ENCODE peak calls at places on chromosomes 6 and 20, in six cellular contexts. One of them, this sample, is unnamed.

GRCh38 chr20:57282691-57283361 is 16.4 kb upstream of the BMP7 start:
- DNase-seq in fibroblast of lung: no peak
- DNase-seq in testis: no peak
- DNase-seq in CD8-positive, alpha-beta memory T cell: no peak
- DNase-seq in lung: no peak
- DNase-seq in IMR-90: no peak
- DNase-seq in this sample: no peak

GRCh38 chr6:166810864-166811263 is 145.5 kb downstream of the RNASET2 start:
- DNase-seq in IMR-90: no peak
- DNase-seq in CD8-positive, alpha-beta memory T cell: no peak
- DNase-seq in lung: no peak
- DNase-seq in testis: no peak
- DNase-seq in fibroblast of lung: no peak
- DNase-seq in this sample: no peak

GRCh38 chr6:33108307-33108706 is 32.5 kb downstream of the HLA-DPB1 start:
- DNase-seq in IMR-90: no peak
- DNase-seq in lung: peak; percentile 25
- DNase-seq in fibroblast of lung: no peak
- DNase-seq in testis: no peak
- DNase-seq in CD8-positive, alpha-beta memory T cell: no peak
- DNase-seq in this sample: no peak

GRCh38 chr20:4883546-4883945 is 117.8 kb downstream of the SLC23A2 start:
- DNase-seq in CD8-positive, alpha-beta memory T cell: no peak
- DNase-seq in testis: no peak
- DNase-seq in fibroblast of lung: no peak
- DNase-seq in lung: no peak
- DNase-seq in IMR-90: no peak
- DNase-seq in this sample: no peak

GRCh38 chr20:13984211-13984610 is 6.2 kb downstream of the SEL1L2 start:
- DNase-seq in IMR-90: no peak
- DNase-seq in lung: no peak
- DNase-seq in fibroblast of lung: no peak
- DNase-seq in CD8-positive, alpha-beta memory T cell: no peak
- DNase-seq in testis: no peak
- DNase-seq in this sample: no peak

GRCh38 chr6:127854009-127854408 is 46.8 kb downstream of the THEMIS start:
- DNase-seq in lung: no peak
- DNase-seq in testis: no peak
- DNase-seq in IMR-90: no peak
- DNase-seq in CD8-positive, alpha-beta memory T cell: no peak
- DNase-seq in fibroblast of lung: peak; percentile 27
- DNase-seq in this sample: no peak

GRCh38 chr6:106799008-106799952 is 169.9 kb downstream of the QRSL1 start:
- DNase-seq in IMR-90: peak; percentile 26
- DNase-seq in testis: no peak
- DNase-seq in CD8-positive, alpha-beta memory T cell: no peak
- DNase-seq in lung: no peak
- DNase-seq in fibroblast of lung: peak; percentile 12
- DNase-seq in this sample: no peak

GRCh38 chr6:1913572-1913971 is 303.9 kb downstream of the FOXC1 start:
- DNase-seq in lung: no peak
- DNase-seq in fibroblast of lung: no peak
- DNase-seq in testis: no peak
- DNase-seq in CD8-positive, alpha-beta memory T cell: no peak
- DNase-seq in IMR-90: no peak
- DNase-seq in this sample: no peak

GRCh38 chr6:131216277-131216676 is 81.0 kb downstream of the AKAP7 start:
- DNase-seq in lung: no peak
- DNase-seq in fibroblast of lung: peak; percentile 32
- DNase-seq in CD8-positive, alpha-beta memory T cell: no peak
- DNase-seq in IMR-90: no peak
- DNase-seq in testis: no peak
- DNase-seq in this sample: no peak

GRCh38 chr6:107536183-107536582 is 46.3 kb downstream of the SOBP start:
- DNase-seq in fibroblast of lung: no peak
- DNase-seq in IMR-90: no peak
- DNase-seq in testis: no peak
- DNase-seq in lung: no peak
- DNase-seq in CD8-positive, alpha-beta memory T cell: no peak
- DNase-seq in this sample: no peak

GRCh38 chr6:91152824-91153223 is 566.0 kb upstream of the MAP3K7 start:
- DNase-seq in IMR-90: no peak
- DNase-seq in testis: no peak
- DNase-seq in lung: no peak
- DNase-seq in CD8-positive, alpha-beta memory T cell: no peak
- DNase-seq in fibroblast of lung: no peak
- DNase-seq in this sample: no peak

GRCh38 chr6:126170875-126171489 is 168.9 kb upstream of the CENPW start:
- DNase-seq in CD8-positive, alpha-beta memory T cell: no peak
- DNase-seq in IMR-90: peak; percentile 26
- DNase-seq in testis: peak; percentile 25
- DNase-seq in fibroblast of lung: peak; percentile 34
- DNase-seq in lung: no peak
- DNase-seq in this sample: no peak

GRCh38 chr6:143061597-143062385 is 1.1 kb downstream of the AIG1 start:
- DNase-seq in testis: no peak
- DNase-seq in fibroblast of lung: no peak
- DNase-seq in CD8-positive, alpha-beta memory T cell: no peak
- DNase-seq in lung: no peak
- DNase-seq in IMR-90: peak; percentile 12
- DNase-seq in this sample: no peak

GRCh38 chr6:33620158-33620583 is 951 bp upstream of the ITPR3 start:
- DNase-seq in lung: peak; percentile 68
- DNase-seq in IMR-90: no peak
- DNase-seq in fibroblast of lung: no peak
- DNase-seq in testis: peak; percentile 55
- DNase-seq in CD8-positive, alpha-beta memory T cell: peak; percentile 22
- DNase-seq in this sample: peak; percentile 80

GRCh38 chr20:19449051-19449450 is 236.6 kb downstream of the SLC24A3 start:
- DNase-seq in IMR-90: no peak
- DNase-seq in lung: no peak
- DNase-seq in CD8-positive, alpha-beta memory T cell: no peak
- DNase-seq in fibroblast of lung: no peak
- DNase-seq in testis: peak; percentile 20
- DNase-seq in this sample: no peak

GRCh38 chr20:41309817-41310216 is 7.7 kb downstream of the ZHX3 start:
- DNase-seq in lung: no peak
- DNase-seq in CD8-positive, alpha-beta memory T cell: no peak
- DNase-seq in testis: no peak
- DNase-seq in fibroblast of lung: peak; percentile 75
- DNase-seq in IMR-90: peak; percentile 85
- DNase-seq in this sample: no peak

GRCh38 chr6:147141690-147142308 is 62.4 kb upstream of the STXBP5 start:
- DNase-seq in fibroblast of lung: peak; percentile 74
- DNase-seq in lung: no peak
- DNase-seq in IMR-90: peak; percentile 71
- DNase-seq in testis: no peak
- DNase-seq in CD8-positive, alpha-beta memory T cell: no peak
- DNase-seq in this sample: no peak

GRCh38 chr6:18390476-18390875 is 3.3 kb downstream of the RNF144B start:
- DNase-seq in lung: no peak
- DNase-seq in CD8-positive, alpha-beta memory T cell: no peak
- DNase-seq in testis: no peak
- DNase-seq in fibroblast of lung: no peak
- DNase-seq in IMR-90: no peak
- DNase-seq in this sample: no peak

GRCh38 chr6:18389479-18389878 is 2.3 kb downstream of the RNF144B start:
- DNase-seq in testis: no peak
- DNase-seq in CD8-positive, alpha-beta memory T cell: no peak
- DNase-seq in IMR-90: peak; percentile 48
- DNase-seq in lung: no peak
- DNase-seq in fibroblast of lung: peak; percentile 53
- DNase-seq in this sample: no peak

GRCh38 chr6:18391018-18391417 is 3.9 kb downstream of the RNF144B start:
- DNase-seq in CD8-positive, alpha-beta memory T cell: no peak
- DNase-seq in testis: no peak
- DNase-seq in IMR-90: no peak
- DNase-seq in fibroblast of lung: no peak
- DNase-seq in lung: no peak
- DNase-seq in this sample: no peak

GRCh38 chr6:18395177-18395850 is 8.2 kb downstream of the RNF144B start:
- DNase-seq in lung: no peak
- DNase-seq in testis: no peak
- DNase-seq in fibroblast of lung: no peak
- DNase-seq in CD8-positive, alpha-beta memory T cell: no peak
- DNase-seq in IMR-90: no peak
- DNase-seq in this sample: no peak

GRCh38 chr6:18392346-18392877 is 5.3 kb downstream of the RNF144B start:
- DNase-seq in lung: no peak
- DNase-seq in fibroblast of lung: no peak
- DNase-seq in IMR-90: no peak
- DNase-seq in CD8-positive, alpha-beta memory T cell: no peak
- DNase-seq in testis: no peak
- DNase-seq in this sample: no peak
- H3K4me3 ChIP-seq in lung: no peak overlapping the region
- H3K4me3 ChIP-seq in fibroblast of lung: no peak overlapping the region
- H3K4me3 ChIP-seq in IMR-90: no peak overlapping the region
- H3K4me3 ChIP-seq in CD8-positive, alpha-beta memory T cell: no peak overlapping the region
- H3K4me3 ChIP-seq in testis: no peak overlapping the region
- H3K4me3 ChIP-seq in this sample: no peak overlapping the region

DNA sequence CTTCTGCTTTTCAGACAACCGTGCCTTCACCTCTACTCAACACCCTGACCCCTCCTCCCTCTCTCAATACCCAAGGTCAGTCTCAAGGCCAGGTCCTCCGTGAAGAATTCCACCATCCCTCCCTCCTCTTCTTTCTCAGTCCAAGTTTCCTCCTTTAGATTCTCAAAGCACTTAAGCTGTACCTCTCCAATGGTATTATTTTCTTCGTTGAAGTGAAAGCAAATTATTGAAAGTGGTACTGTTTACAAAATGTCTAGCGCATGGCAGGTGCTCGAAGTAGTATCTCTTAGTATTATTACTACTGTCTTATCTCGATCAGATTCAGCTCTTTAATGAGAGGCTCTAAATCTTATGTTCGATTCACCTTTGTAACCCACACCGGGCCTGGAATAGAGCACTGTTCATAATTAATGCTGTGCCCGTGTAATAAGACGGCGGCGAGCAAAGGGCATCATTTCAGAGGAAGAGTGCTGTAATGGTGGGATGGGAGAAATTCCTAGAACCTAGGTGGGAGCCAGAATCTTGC is 593 bp upstream of the RALGAPB start:
- DNase-seq in IMR-90: no peak
- DNase-seq in lung: no peak
- DNase-seq in testis: no peak
- DNase-seq in CD8-positive, alpha-beta memory T cell: no peak
- DNase-seq in fibroblast of lung: no peak
- DNase-seq in this sample: no peak
- H3K27ac ChIP-seq in IMR-90: no peak overlapping the region
- H3K27ac ChIP-seq in lung: peak overlapping the region; percentile 52
- H3K27ac ChIP-seq in testis: peak overlapping the region; percentile 75
- H3K27ac ChIP-seq in CD8-positive, alpha-beta memory T cell: peak overlapping the region; percentile 86
- H3K27ac ChIP-seq in fibroblast of lung: no peak overlapping the region
- H3K27ac ChIP-seq in this sample: peak overlapping the region; percentile 26

DNA sequence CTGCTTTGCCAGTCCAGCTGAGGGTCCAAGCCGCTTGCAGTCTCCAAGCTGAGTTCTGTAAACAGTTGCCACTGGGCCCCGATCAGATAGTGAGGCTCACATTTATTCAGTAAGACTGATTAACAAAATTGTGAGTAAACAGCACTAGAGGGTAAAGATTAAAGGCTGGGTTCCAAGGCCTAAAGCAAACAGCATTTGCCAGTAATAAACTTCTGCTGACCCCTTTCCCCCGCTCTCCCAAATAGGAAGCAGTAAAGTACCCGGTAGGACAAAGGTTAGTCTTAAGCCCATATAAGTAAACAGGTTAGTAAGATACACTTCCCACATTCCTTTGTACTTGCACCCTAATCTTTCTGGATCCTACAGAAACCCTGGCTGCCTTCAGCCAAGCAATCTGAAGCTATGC is 181.8 kb downstream of the MEI4 start:
- DNase-seq in lung: no peak
- DNase-seq in testis: no peak
- DNase-seq in CD8-positive, alpha-beta memory T cell: no peak
- DNase-seq in IMR-90: no peak
- DNase-seq in fibroblast of lung: no peak
- DNase-seq in this sample: no peak
- H3K4me3 ChIP-seq in lung: no peak overlapping the region
- H3K4me3 ChIP-seq in testis: no peak overlapping the region
- H3K4me3 ChIP-seq in CD8-positive, alpha-beta memory T cell: no peak overlapping the region
- H3K4me3 ChIP-seq in IMR-90: no peak overlapping the region
- H3K4me3 ChIP-seq in fibroblast of lung: no peak overlapping the region
- H3K4me3 ChIP-seq in this sample: no peak overlapping the region

GRCh38 chr6:35745480-35745879 is 8.6 kb downstream of the ARMC12 start:
- DNase-seq in fibroblast of lung: no peak
- DNase-seq in CD8-positive, alpha-beta memory T cell: no peak
- DNase-seq in lung: no peak
- DNase-seq in IMR-90: no peak
- DNase-seq in testis: no peak
- DNase-seq in this sample: no peak
- H3K27ac ChIP-seq in fibroblast of lung: no peak overlapping the region
- H3K27ac ChIP-seq in CD8-positive, alpha-beta memory T cell: no peak overlapping the region
- H3K27ac ChIP-seq in lung: no peak overlapping the region
- H3K27ac ChIP-seq in IMR-90: no peak overlapping the region
- H3K27ac ChIP-seq in testis: no peak overlapping the region
- H3K27ac ChIP-seq in this sample: no peak overlapping the region

GRCh38 chr6:121451250-121451649 is 15.8 kb downstream of the GJA1 start:
- DNase-seq in IMR-90: no peak
- DNase-seq in testis: no peak
- DNase-seq in fibroblast of lung: no peak
- DNase-seq in CD8-positive, alpha-beta memory T cell: no peak
- DNase-seq in lung: no peak
- DNase-seq in this sample: no peak
- H3K4me3 ChIP-seq in IMR-90: no peak overlapping the region
- H3K4me3 ChIP-seq in testis: no peak overlapping the region
- H3K4me3 ChIP-seq in fibroblast of lung: no peak overlapping the region
- H3K4me3 ChIP-seq in CD8-positive, alpha-beta memory T cell: no peak overlapping the region
- H3K4me3 ChIP-seq in lung: no peak overlapping the region
- H3K4me3 ChIP-seq in this sample: no peak overlapping the region

GRCh38 chr6:149923327-149923986 is 536 bp upstream of the RAET1G start:
- DNase-seq in testis: no peak
- DNase-seq in fibroblast of lung: no peak
- DNase-seq in IMR-90: no peak
- DNase-seq in CD8-positive, alpha-beta memory T cell: no peak
- DNase-seq in lung: no peak
- DNase-seq in this sample: no peak

GRCh38 chr6:149922642-149923326 is at the start of gene RAET1G:
- DNase-seq in testis: peak; percentile 93
- DNase-seq in CD8-positive, alpha-beta memory T cell: peak; percentile 76
- DNase-seq in fibroblast of lung: peak; percentile 95
- DNase-seq in IMR-90: peak; percentile 96
- DNase-seq in lung: peak; percentile 92
- DNase-seq in this sample: peak; percentile 96

GRCh38 chr6:149919834-149920225 is 3.1 kb downstream of the RAET1G start:
- DNase-seq in lung: no peak
- DNase-seq in fibroblast of lung: no peak
- DNase-seq in IMR-90: no peak
- DNase-seq in testis: no peak
- DNase-seq in CD8-positive, alpha-beta memory T cell: no peak
- DNase-seq in this sample: no peak

GRCh38 chr6:149924206-149924932 is 1.4 kb upstream of the RAET1G start:
- DNase-seq in CD8-positive, alpha-beta memory T cell: no peak
- DNase-seq in testis: no peak
- DNase-seq in lung: no peak
- DNase-seq in IMR-90: no peak
- DNase-seq in fibroblast of lung: no peak
- DNase-seq in this sample: no peak

DNA sequence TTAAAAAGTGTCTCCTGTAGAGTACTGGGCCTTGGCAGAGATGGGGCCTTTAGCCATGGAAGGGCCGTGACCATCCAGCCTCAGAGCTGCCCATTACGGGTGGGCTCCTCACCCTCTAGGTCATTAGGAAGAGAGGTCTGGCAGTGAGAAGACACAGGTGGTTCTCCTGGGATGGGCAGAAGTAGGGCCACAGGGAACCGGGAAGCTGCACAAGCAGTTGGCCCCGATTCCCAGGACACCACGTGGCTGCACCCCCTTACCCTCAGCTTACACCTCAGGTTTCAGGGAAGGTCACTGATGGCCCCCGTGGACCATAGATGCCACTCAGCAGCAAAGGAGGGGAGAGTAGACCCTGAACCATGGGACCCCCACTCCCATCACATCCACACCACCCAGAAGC is 1.6 kb downstream of the RAET1G start:
- DNase-seq in lung: no peak
- DNase-seq in IMR-90: no peak
- DNase-seq in CD8-positive, alpha-beta memory T cell: no peak
- DNase-seq in testis: no peak
- DNase-seq in fibroblast of lung: no peak
- DNase-seq in this sample: no peak
- H3K27ac ChIP-seq in lung: no peak overlapping the region
- H3K27ac ChIP-seq in IMR-90: no peak overlapping the region
- H3K27ac ChIP-seq in CD8-positive, alpha-beta memory T cell: no peak overlapping the region
- H3K27ac ChIP-seq in testis: no peak overlapping the region
- H3K27ac ChIP-seq in fibroblast of lung: no peak overlapping the region
- H3K27ac ChIP-seq in this sample: no peak overlapping the region